ENCODE peak calls at places on chromosomes 13 and 19, in seven cellular contexts. L is cardiac fibroblast, A is cardiac muscle cell, B is uterus, K is upper lobe of right lung, Y is astrocyte of the spinal cord, O is tibial nerve. T is an unnamed sample.

GRCh38 chr19:12639901-12640613 is 26.5 kb downstream of the MAN2B1 start:
- DNase-seq in L (peak), A (peak), B (peak), K (peak), Y (peak), O (peak), T (peak)

GRCh38 chr13:44713793-44714469 is 137.8 kb upstream of the TSC22D1 start:
- DNase-seq in L (peak), A (peak), B (no peak), K (no peak), Y (peak), O (peak), T (peak)

GRCh38 chr13:78194904-78195639 is 276.4 kb upstream of the EDNRB start:
- DNase-seq in L (peak), A (peak), B (no peak), K (no peak), Y (peak), O (no peak), T (peak)

GRCh38 chr13:33051632-33052031 is 35.4 kb downstream of the KL start:
- DNase-seq in L (no peak), A (no peak), B (no peak), K (no peak), Y (no peak), O (no peak), T (no peak)

GRCh38 chr19:39131255-39131755 is 5.7 kb downstream of the PAK4 start:
- DNase-seq in L (peak), A (peak), B (no peak), K (no peak), Y (no peak), O (no peak), T (no peak)

GRCh38 chr13:101049166-101049850 is 367.0 kb downstream of the NALCN start:
- DNase-seq in L (peak), A (no peak), B (no peak), K (no peak), Y (peak), O (no peak), T (no peak)

GRCh38 chr13:31909889-31910551 is 121.6 kb upstream of the FRY start:
- DNase-seq in L (peak), A (peak), B (peak), K (no peak), Y (peak), O (peak), T (no peak)

GRCh38 chr13:51644649-51645048 is 60.4 kb downstream of the WDFY2 start:
- DNase-seq in L (peak), A (peak), B (no peak), K (no peak), Y (peak), O (no peak), T (no peak)

GRCh38 chr13:48412881-48413351 is at the start of gene LPAR6:
- DNase-seq in L (peak), A (peak), B (no peak), K (no peak), Y (peak), O (peak), T (peak)

GRCh38 chr19:11166281-11167142 is 10.9 kb upstream of the SPC24 start:
- DNase-seq in L (peak), A (peak), B (peak), K (no peak), Y (no peak), O (peak), T (peak)

GRCh38 chr19:47707135-47707925 is 5.9 kb upstream of the EHD2 start:
- DNase-seq in L (peak), A (peak), B (peak), K (peak), Y (peak), O (peak), T (no peak)

GRCh38 chr13:29849071-29849541 is 1.3 kb downstream of the UBL3 start:
- DNase-seq in L (peak), A (peak), B (no peak), K (no peak), Y (no peak), O (peak), T (no peak)

GRCh38 chr13:102236830-102237621 is 164.8 kb downstream of the FGF14 start:
- DNase-seq in L (no peak), A (no peak), B (no peak), K (no peak), Y (no peak), O (no peak), T (no peak)

GRCh38 chr19:22545751-22546150 is 88.4 kb upstream of the ZNF492 start:
- DNase-seq in L (peak), A (peak), B (peak), K (no peak), Y (no peak), O (peak), T (no peak)

GRCh38 chr19:18596752-18597157 is 8.2 kb downstream of the REX1BD start:
- DNase-seq in L (peak), A (peak), B (peak), K (peak), Y (no peak), O (peak), T (no peak)

GRCh38 chr19:10262771-10263170 is 8.1 kb upstream of the ICAM1 start:
- DNase-seq in L (peak), A (peak), B (no peak), K (no peak), Y (no peak), O (no peak), T (no peak)

GRCh38 chr13:89968468-89968867 is 1379.0 kb upstream of the MIR17HG start:
- DNase-seq in L (no peak), A (no peak), B (no peak), K (no peak), Y (no peak), O (no peak), T (no peak)
- TF ChIP-seq CTCF in L (no peak), A (no peak), B (no peak), K (no peak), Y (no peak), O (no peak), T (no peak)

GRCh38 chr19:44846455-44847143 is 502 bp downstream of the NECTIN2 start:
- DNase-seq in L (peak), A (peak), B (peak), K (no peak), Y (peak), O (no peak), T (no peak)
- H3K4me3 ChIP-seq in L (peak), A (peak), B (peak), K (peak), Y (peak), O (peak), T (peak)

GRCh38 chr19:40141546-40141945 is 49.7 kb upstream of the MAP3K10 start:
- DNase-seq in L (no peak), A (no peak), B (no peak), K (no peak), Y (no peak), O (no peak), T (no peak)

GRCh38 chr19:40136818-40137217 is 46.1 kb upstream of the ZNF780A start:
- DNase-seq in L (no peak), A (no peak), B (no peak), K (no peak), Y (no peak), O (no peak), T (no peak)

GRCh38 chr19:40144151-40144550 is 47.1 kb upstream of the MAP3K10 start:
- DNase-seq in L (no peak), A (no peak), B (no peak), K (no peak), Y (no peak), O (no peak), T (no peak)

GRCh38 chr19:40143612-40144011 is 47.6 kb upstream of the MAP3K10 start:
- DNase-seq in L (no peak), A (no peak), B (no peak), K (no peak), Y (no peak), O (peak), T (no peak)

DNA sequence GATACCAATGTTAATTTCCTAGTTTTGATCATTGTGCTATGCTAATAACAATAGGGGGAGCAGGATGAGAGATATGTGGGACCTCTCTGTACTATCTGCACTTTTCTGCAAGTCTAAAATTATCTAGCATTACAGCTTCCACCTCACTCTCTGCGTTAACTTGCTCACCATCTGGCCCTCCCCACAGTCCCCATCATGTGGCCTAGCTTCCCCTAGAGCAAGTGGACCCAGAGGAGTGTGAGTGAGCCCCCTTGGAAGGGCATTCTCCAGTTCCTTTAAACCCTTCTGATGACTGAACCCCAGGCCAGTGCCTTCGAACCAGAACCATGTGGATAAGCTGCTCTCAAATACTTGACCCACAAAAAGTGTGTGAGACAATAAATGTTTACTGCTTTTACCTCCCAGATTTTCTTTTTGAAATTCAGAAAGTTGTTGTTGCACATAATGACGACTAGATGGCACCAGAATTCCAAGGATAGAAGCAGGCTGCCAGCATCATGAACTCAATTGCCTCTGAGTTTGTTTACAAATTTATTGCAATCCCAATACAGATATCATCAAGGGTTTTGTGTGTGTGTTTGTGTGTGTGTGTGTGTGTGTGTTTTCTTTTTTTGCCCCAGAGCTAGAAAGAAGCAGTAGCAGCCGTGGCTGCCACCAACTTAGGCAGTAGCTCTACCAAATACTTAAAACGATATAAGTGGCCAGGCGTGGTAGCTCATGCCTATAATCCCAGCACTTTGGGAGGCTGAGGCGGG is 49.0 kb upstream of the ZNF780A start:
- DNase-seq in L (peak), A (peak), B (no peak), K (no peak), Y (peak), O (peak), T (peak)
- TF ChIP-seq CTCF in L (peak), A (peak), B (peak), K (peak), Y (peak), O (peak), T (peak)

GRCh38 chr13:75366380-75367280 is 115.3 kb downstream of the TBC1D4 start:
- DNase-seq in L (peak), A (no peak), B (no peak), K (no peak), Y (no peak), O (no peak), T (no peak)
- H3K4me3 ChIP-seq in L (no peak), A (no peak), B (no peak), K (no peak), Y (no peak), O (no peak), T (no peak)

GRCh38 chr13:111458001-111458531 is 137.6 kb downstream of the TEX29 start:
- DNase-seq in L (no peak), A (no peak), B (no peak), K (no peak), Y (no peak), O (no peak), T (no peak)
- TF ChIP-seq CTCF in L (no peak), A (no peak), B (no peak), K (no peak), Y (no peak), O (no peak), T (no peak)

GRCh38 chr19:6084821-6085220 is 25.5 kb downstream of the RFX2 start:
- DNase-seq in L (no peak), A (no peak), B (no peak), K (no peak), Y (no peak), O (no peak), T (no peak)

GRCh38 chr19:6090634-6091033 is 19.7 kb downstream of the RFX2 start:
- DNase-seq in L (no peak), A (no peak), B (no peak), K (no peak), Y (no peak), O (no peak), T (no peak)

GRCh38 chr19:6088677-6089063 is 21.6 kb downstream of the RFX2 start:
- DNase-seq in L (peak), A (peak), B (no peak), K (no peak), Y (peak), O (no peak), T (no peak)

GRCh38 chr19:6087074-6087506 is 23.2 kb downstream of the RFX2 start:
- DNase-seq in L (no peak), A (no peak), B (no peak), K (peak), Y (no peak), O (no peak), T (no peak)

DNA sequence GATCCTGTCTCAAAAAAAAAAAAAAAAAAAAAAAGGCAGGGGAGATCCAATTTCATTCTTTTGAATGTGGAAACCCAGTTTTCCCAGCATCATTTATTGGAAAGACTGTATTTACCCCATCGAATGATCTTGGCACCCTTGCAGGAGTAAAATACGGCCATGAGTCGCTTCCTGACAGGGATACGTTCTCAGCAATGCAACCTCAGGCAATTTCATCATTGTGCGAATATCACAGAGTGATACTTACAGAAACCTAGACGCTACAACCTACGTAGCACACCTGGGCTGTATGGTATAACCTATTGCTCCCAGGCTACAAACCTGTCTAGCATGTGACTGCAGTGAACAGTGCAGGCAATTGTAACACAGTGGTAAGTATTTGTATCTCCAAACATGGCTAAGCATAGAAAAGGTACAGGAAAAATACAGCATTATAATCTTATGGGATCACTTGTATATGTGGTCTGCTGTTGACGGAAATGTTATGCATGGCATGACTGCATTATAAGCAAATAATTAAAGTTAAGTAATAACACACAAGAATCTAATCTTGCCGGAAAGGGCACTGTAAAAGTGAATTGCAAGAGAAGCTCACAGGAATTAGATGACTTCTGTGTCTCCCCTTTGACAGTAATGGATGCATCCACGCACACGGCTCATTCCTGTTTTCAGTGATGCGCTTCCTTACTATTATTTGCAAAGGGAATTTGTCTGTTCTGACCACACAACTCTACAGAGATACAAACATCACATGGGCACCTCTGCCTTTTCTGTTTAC is 24.0 kb downstream of the RFX2 start:
- DNase-seq in L (peak), A (peak), B (no peak), K (no peak), Y (peak), O (no peak), T (no peak)
- H3K4me3 ChIP-seq in L (no peak), A (no peak), B (no peak), K (no peak), Y (no peak), O (no peak), T (no peak)

GRCh38 chr19:32630338-32630737 is 44.6 kb downstream of the ANKRD27 start:
- DNase-seq in L (no peak), A (no peak), B (no peak), K (no peak), Y (no peak), O (no peak), T (no peak)
- TF ChIP-seq CTCF in L (no peak), A (no peak), B (no peak), K (no peak), Y (no peak), O (no peak), T (no peak)

GRCh38 chr13:106917024-106917491 is 349.1 kb upstream of the ARGLU1 start:
- DNase-seq in L (peak), A (peak), B (no peak), K (no peak), Y (no peak), O (no peak), T (no peak)
- H3K4me3 ChIP-seq in L (no peak), A (peak), B (peak), K (peak), Y (peak), O (peak), T (peak)

GRCh38 chr13:83450586-83450985 is 431.7 kb downstream of the SLITRK1 start:
- DNase-seq in L (peak), A (peak), B (no peak), K (no peak), Y (no peak), O (no peak), T (no peak)
- TF ChIP-seq CTCF in L (no peak), A (no peak), B (no peak), K (no peak), Y (no peak), O (no peak), T (no peak)

GRCh38 chr13:99759163-99759552 is 212.4 kb downstream of the ZIC5 start:
- DNase-seq in L (no peak), A (no peak), B (no peak), K (no peak), Y (no peak), O (no peak), T (no peak)
- H3K4me3 ChIP-seq in L (no peak), A (no peak), B (no peak), K (no peak), Y (no peak), O (no peak), T (no peak)